ENCODE peak calls at places on chromosomes 6 and 20, in four cellular contexts. R is HepG2, Z is A549, X is IMR-90. U is an unnamed sample.
A peak's percentile ranks its signal among the peaks of the same experiment; 100 is the strongest.

GRCh38 chr6:133951881-133952814 is 876 bp upstream of the TBPL1 start:
- DNase-seq in R (peak; percentile 77), X (peak; percentile 80), Z (peak; percentile 71), U (peak; percentile 78)

GRCh38 chr6:156507106-156507505 is 270.1 kb upstream of the ARID1B start:
- DNase-seq in X (no peak), Z (no peak), R (no peak), U (no peak)

GRCh38 chr6:34817337-34817910 is 25.5 kb downstream of the BLTP3A start:
- DNase-seq in X (no peak), Z (no peak), R (no peak), U (no peak)

GRCh38 chr20:39289316-39289715 is 327.2 kb downstream of the DHX35 start:
- DNase-seq in R (no peak), Z (no peak), X (no peak), U (no peak)

GRCh38 chr20:41299899-41300298 is 17.6 kb downstream of the ZHX3 start:
- DNase-seq in X (no peak), R (no peak), Z (no peak), U (no peak)

GRCh38 chr6:12348530-12349511 is 58.7 kb downstream of the EDN1 start:
- DNase-seq in X (peak; percentile 82), R (peak; percentile 98), Z (peak; percentile 78), U (no peak)

GRCh38 chr6:15473741-15474161 is 189.1 kb downstream of the DTNBP1 start:
- DNase-seq in X (peak; percentile 88), R (no peak), Z (no peak), U (no peak)

GRCh38 chr6:109073344-109074235 is 21.1 kb downstream of the SESN1 start:
- DNase-seq in R (peak; percentile 67), Z (peak; percentile 15), X (peak; percentile 76), U (peak; percentile 55)

GRCh38 chr6:95249176-95249575 is 328.2 kb upstream of the MANEA start:
- DNase-seq in R (no peak), Z (no peak), X (peak; percentile 80), U (no peak)

GRCh38 chr6:45576648-45577624 is 199.2 kb upstream of the SUPT3H start:
- DNase-seq in Z (no peak), X (no peak), R (no peak), U (no peak)

GRCh38 chr20:44780226-44780625 is 30.1 kb downstream of the RIMS4 start:
- DNase-seq in R (peak; percentile 55), X (peak; percentile 55), Z (peak; percentile 28), U (no peak)

GRCh38 chr20:63744574-63745423 is 5.2 kb downstream of the SLC2A4RG start:
- DNase-seq in X (no peak), R (peak; percentile 53), Z (no peak), U (peak; percentile 25)

GRCh38 chr6:53679446-53679933 is 13.9 kb upstream of the KLHL31 start:
- DNase-seq in X (peak; percentile 46), Z (peak; percentile 52), R (peak; percentile 62), U (peak; percentile 23)

GRCh38 chr6:69894578-69895347 is 28.4 kb downstream of the COL19A1 start:
- DNase-seq in Z (no peak), R (no peak), X (peak; percentile 53), U (no peak)

GRCh38 chr6:15411766-15412165 is 165.9 kb downstream of the JARID2 start:
- DNase-seq in R (no peak), X (no peak), Z (no peak), U (no peak)

GRCh38 chr6:27867051-27867940 is 44.9 kb downstream of the OR2B2 start:
- DNase-seq in X (peak; percentile 78), R (peak; percentile 58), Z (no peak), U (peak; percentile 80)

GRCh38 chr20:31751126-31751525 is 12.0 kb downstream of the TPX2 start:
- DNase-seq in Z (no peak), X (peak; percentile 97), R (no peak), U (no peak)

GRCh38 chr6:151091571-151091970 is 148.2 kb upstream of the AKAP12 start:
- DNase-seq in Z (no peak), R (no peak), X (no peak), U (no peak)

GRCh38 chr20:48826883-48827771 is 672 bp downstream of the PREX1 start:
- DNase-seq in X (no peak), R (no peak), Z (no peak), U (peak; percentile 64)

GRCh38 chr20:25573288-25574251 is 11.8 kb downstream of the NINL start:
- DNase-seq in R (no peak), X (peak; percentile 87), Z (no peak), U (no peak)

GRCh38 chr6:37784585-37784967 is 35.0 kb upstream of the ZFAND3 start:
- DNase-seq in R (no peak), X (no peak), Z (no peak), U (peak; percentile 85)

GRCh38 chr6:7535498-7535897 is 6.0 kb upstream of the DSP start:
- DNase-seq in X (peak; percentile 73), R (no peak), Z (no peak), U (no peak)

GRCh38 chr20:1666802-1667201 is 9.2 kb upstream of the SIRPG start:
- DNase-seq in Z (no peak), X (no peak), R (no peak), U (no peak)

GRCh38 chr20:54004397-54004940 is 65.9 kb downstream of the BCAS1 start:
- DNase-seq in X (no peak), Z (no peak), R (no peak), U (no peak)

GRCh38 chr6:118748311-118749062 is 97.1 kb upstream of the CEP85L start:
- DNase-seq in X (peak; percentile 46), Z (no peak), R (no peak), U (peak; percentile 50)

GRCh38 chr6:52399511-52400315 is 20.4 kb upstream of the EFHC1 start:
- DNase-seq in X (peak; percentile 70), R (peak; percentile 77), Z (no peak), U (peak; percentile 70)

GRCh38 chr6:109927052-109927451 is 51.1 kb upstream of the GPR6 start:
- DNase-seq in R (no peak), X (no peak), Z (no peak), U (no peak)

GRCh38 chr20:57828696-57829095 is 118.9 kb upstream of the PMEPA1 start:
- DNase-seq in R (no peak), X (no peak), Z (no peak), U (no peak)

GRCh38 chr20:59994697-59995122 is 36.5 kb downstream of the CDH26 start:
- DNase-seq in Z (no peak), X (peak; percentile 20), R (no peak), U (no peak)

GRCh38 chr6:101080597-101080996 is 199.5 kb upstream of the ASCC3 start:
- DNase-seq in Z (peak; percentile 4), X (peak; percentile 33), R (no peak), U (no peak)

GRCh38 chr20:25380945-25381614 is 9.6 kb downstream of the ABHD12 start:
- DNase-seq in X (no peak), R (no peak), Z (no peak), U (no peak)

GRCh38 chr6:129500958-129501381 is 209.0 kb downstream of the ARHGAP18 start:
- DNase-seq in X (peak; percentile 7), Z (peak; percentile 32), R (peak; percentile 44), U (peak; percentile 1)

GRCh38 chr6:129498556-129498940 is 211.4 kb downstream of the ARHGAP18 start:
- DNase-seq in X (peak; percentile 23), Z (no peak), R (no peak), U (no peak)

GRCh38 chr6:129499871-129500219 is 210.1 kb downstream of the ARHGAP18 start:
- DNase-seq in R (no peak), Z (no peak), X (no peak), U (no peak)

GRCh38 chr6:129497591-129498555 is 212.1 kb downstream of the ARHGAP18 start:
- DNase-seq in Z (no peak), X (peak; percentile 14), R (no peak), U (no peak)

DNA sequence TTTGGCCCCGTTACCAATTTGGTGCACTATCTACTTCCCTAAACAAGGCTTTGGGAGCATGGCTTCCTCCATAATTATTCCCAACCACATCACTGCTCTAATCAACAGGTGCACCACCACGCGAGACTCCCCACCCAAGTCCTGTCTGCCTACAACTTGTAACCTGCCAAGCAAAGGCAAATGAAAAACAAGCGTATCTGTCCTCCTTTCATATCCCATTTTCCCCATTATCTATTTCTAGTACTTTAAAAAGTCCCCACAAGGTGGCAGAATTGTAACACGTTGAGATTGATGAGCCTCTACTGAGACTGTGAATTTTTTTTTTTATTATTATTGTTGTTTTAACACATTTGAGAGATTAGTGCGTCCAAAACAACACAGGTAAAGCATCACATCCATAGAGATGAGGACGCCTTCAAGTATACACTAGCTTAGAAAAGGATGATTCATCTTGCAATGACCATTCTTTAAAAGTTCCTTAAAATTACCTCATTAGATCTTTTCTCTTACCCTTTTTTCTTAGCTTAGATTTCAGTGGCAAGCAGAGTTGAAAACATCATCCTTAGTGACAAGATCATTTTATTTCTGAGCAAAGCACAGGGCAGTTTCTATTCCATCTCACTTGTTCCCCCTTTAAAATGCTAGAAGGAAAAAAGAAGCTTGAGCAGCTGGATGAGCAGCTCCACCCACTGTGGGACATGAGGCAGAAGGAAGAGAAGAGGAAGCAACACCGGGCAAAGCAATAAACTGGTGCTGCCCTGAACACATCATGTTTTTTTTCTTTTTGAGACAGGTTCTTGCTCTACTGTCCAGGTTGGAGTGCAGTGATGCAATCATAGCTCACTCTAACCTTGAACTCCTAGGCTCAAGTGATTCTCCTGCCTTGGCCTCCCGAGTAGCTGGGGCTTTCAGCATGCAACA is 210.8 kb downstream of the ARHGAP18 start:
- DNase-seq in Z (peak; percentile 20), X (peak; percentile 61), R (peak; percentile 58), U (peak; percentile 9)
- TF ChIP-seq RFX5 in Z (no peak), X (no peak), R (no peak), U (no peak)

GRCh38 chr6:62570372-62570771 is 284.3 kb upstream of the KHDRBS2 start:
- DNase-seq in X (no peak), R (no peak), Z (no peak), U (no peak)
- TF ChIP-seq RFX5 in X (no peak), R (no peak), Z (no peak), U (no peak)

DNA sequence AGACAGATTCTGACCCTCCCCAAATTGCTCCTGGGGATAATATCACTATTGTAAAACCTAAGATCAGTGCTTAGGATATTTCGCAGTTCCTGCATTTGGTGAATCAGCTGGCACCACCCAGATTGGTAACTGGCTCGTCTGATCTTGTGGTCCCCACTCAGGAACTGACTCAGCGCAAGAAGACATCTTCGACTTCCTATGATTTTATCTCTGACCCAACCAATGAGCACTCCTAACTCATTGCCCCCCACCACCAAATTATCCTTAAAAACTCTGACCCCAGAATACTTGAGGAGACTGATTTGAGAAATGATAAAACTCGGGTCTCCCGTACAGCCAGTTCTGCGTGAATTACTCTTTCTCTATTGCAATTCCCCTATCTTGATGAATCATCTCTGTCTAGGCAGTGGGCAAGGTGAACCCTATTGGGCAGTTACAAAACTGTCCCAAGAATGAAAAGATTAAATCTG is 55.7 kb upstream of the PRND start:
- DNase-seq in R (no peak), X (peak; percentile 49), Z (no peak), U (no peak)
- TF ChIP-seq RFX5 in R (no peak), X (no peak), Z (no peak), U (no peak)

DNA sequence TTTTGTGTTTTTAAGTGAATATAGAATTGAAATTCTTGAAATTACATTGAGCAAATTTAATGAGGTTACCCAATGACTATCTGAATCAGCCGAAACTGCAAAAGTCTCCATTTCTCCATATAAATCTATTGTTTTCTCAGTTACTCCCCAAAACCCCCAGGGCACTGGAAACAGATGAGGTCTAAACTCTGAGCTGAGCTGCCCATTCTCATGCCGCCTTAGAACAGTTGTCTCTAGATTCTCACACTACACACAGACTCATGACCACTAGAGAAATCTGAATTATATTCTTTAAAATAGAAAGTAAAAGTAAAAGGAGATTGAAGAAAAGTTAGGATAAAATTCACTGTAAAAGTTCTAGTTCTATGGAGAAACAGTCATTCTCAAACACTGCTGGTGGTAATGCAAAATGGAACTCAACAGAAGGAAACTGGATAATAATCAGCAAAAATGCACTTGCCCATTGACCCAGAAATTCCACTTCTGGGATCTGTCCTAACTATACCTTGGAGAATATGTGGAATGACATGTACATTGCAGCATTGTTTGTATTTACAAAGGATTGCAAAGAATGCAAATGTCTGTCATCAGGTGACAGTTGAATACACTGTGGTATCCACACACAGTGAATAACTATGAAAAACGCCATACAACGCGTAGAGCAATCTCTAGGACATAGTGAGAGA is 125.5 kb downstream of the IPCEF1 start:
- DNase-seq in Z (no peak), R (no peak), X (no peak), U (no peak)
- TF ChIP-seq RFX5 in Z (no peak), R (no peak), X (no peak), U (no peak)